ENCODE peak calls at places on chromosomes 12 and 14, in six cellular contexts. P, M, C, D, Y and F are unnamed samples.

GRCh38 chr14:61759878-61760277 is 2.3 kb upstream of the SNAPC1 start:
- DNase-seq in Y (no peak), M (no peak), D (no peak), C (no peak), P (no peak), F (no peak)

GRCh38 chr12:127416796-127417195 is 850.2 kb upstream of the TMEM132C start:
- DNase-seq in D (peak), C (no peak), Y (no peak), M (no peak), P (no peak), F (no peak)

GRCh38 chr12:1435456-1435855 is 158.9 kb downstream of the FBXL14 start:
- DNase-seq in P (no peak), C (no peak), Y (no peak), D (peak), M (no peak), F (no peak)

GRCh38 chr14:105600939-105601359 is 74.6 kb downstream of the TMEM121 start:
- DNase-seq in C (no peak), Y (no peak), M (no peak), D (no peak), P (no peak), F (no peak)

GRCh38 chr14:66974397-66975025 is 214.7 kb upstream of the GARIN2 start:
- DNase-seq in P (no peak), M (no peak), D (peak), Y (no peak), C (no peak), F (no peak)

GRCh38 chr12:12498210-12498609 is 64.5 kb downstream of the DUSP16 start:
- DNase-seq in D (no peak), C (peak), M (no peak), P (no peak), Y (no peak), F (no peak)

GRCh38 chr14:58299665-58300202 is 1.4 kb downstream of the ARID4A start:
- DNase-seq in M (no peak), P (peak), C (peak), Y (no peak), D (no peak), F (no peak)

GRCh38 chr14:68473050-68473449 is 319.8 kb downstream of the ZFP36L1 start:
- DNase-seq in Y (no peak), D (no peak), C (no peak), M (no peak), P (no peak), F (no peak)

GRCh38 chr12:65634626-65635331 is 189.5 kb upstream of the HMGA2 start:
- DNase-seq in P (no peak), D (peak), Y (no peak), C (no peak), M (no peak), F (no peak)

GRCh38 chr14:26444745-26445144 is 153.1 kb downstream of the NOVA1 start:
- DNase-seq in C (peak), M (peak), Y (no peak), P (peak), D (peak), F (no peak)

GRCh38 chr14:90405755-90406154 is 8.9 kb downstream of the CALM1 start:
- DNase-seq in C (peak), D (no peak), P (no peak), Y (no peak), M (no peak), F (no peak)

GRCh38 chr12:108561852-108562347 is 496 bp upstream of the ISCU start:
- DNase-seq in Y (no peak), M (no peak), C (no peak), P (no peak), D (no peak), F (no peak)

GRCh38 chr12:108562348-108563134 is at the start of gene ISCU:
- DNase-seq in M (peak), D (peak), Y (peak), C (peak), P (peak), F (peak)

GRCh38 chr12:108559748-108560147 is 1.2 kb downstream of the SART3 start:
- DNase-seq in Y (no peak), C (no peak), D (no peak), P (no peak), M (no peak), F (no peak)

GRCh38 chr12:108560321-108560721 is 652 bp downstream of the SART3 start:
- DNase-seq in M (no peak), P (peak), Y (no peak), C (peak), D (peak), F (no peak)

DNA sequence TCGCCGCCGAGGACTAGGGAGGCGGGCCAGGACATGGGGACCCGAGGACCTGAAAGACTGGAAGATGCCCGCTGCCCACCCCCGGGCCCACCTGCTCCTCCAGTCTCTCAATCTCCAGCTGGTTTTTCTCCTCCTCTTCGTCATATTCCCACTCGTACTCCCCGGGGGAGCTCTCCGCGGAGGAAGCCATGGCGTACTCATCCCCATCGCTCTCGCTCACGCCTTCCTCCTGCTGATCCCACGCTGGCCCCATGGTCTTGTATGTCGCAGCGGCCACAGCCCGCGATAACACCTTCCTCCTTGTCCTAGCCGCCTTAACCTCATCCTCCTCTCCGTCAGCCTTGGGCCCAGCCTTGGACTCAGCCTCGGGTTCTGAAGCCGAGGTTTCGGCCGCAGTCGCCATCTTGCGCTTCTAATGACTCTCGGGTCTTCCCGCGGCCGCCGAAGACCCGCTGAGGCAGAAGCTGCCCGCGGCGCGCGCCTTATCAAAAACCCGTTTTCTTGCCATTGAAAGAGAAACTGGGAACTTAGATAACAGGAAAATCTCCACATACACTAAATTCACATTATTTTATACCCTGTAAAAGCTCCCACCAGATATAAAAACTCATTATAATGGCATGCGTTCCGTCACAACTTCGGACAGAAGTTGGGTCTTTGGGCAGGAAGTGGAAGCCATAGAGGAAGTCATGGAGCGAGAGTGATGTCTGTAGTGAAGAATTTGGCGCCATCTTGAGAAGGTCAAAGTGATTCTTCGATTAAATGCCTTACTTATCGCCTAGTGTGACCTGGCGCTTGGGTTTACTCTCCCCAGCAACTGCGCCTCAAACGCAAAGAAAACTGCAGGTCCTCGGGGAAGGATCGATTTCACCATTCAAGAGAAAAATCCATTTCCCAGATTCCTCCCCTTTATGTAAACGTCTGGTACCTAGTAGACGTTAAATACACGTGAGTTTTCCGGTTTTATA is at the start of gene SART3:
- DNase-seq in Y (peak), M (peak), P (peak), D (peak), C (peak), F (peak)
- H3K23ac ChIP-seq in Y (no peak), M (peak), P (peak), D (peak), C (no peak), F (no peak)

DNA sequence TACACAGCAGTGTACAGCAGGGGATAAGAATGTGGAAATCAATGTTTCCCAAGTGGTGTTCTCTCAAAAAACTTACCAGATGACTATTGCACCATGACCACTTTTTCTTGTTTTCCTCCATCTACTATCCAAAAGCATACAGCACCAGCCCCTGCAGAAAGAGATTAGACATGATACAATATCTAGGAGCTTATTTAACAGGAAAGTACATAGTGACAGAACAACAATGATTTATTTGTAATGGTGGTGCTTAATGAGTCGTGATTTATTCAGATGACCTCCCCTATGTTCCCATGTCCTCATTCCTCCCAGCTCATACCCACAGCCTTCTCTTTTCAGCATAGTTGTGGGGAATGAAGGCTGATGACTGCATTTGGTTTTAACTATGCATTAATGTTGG is 413.6 kb downstream of the BTG1 start:
- DNase-seq in Y (no peak), D (peak), M (no peak), C (no peak), P (peak), F (no peak)
- H4K91ac ChIP-seq in Y (no peak), D (no peak), M (no peak), C (no peak), P (no peak), F (no peak)

GRCh38 chr14:65279958-65280357 is 132.6 kb upstream of the FUT8 start:
- DNase-seq in C (no peak), D (no peak), Y (no peak), M (no peak), P (no peak), F (no peak)
- H3K23ac ChIP-seq in C (no peak), D (no peak), Y (no peak), M (no peak), P (no peak), F (no peak)

GRCh38 chr12:120703311-120703942 is 6.8 kb upstream of the UNC119B start:
- DNase-seq in Y (no peak), P (no peak), M (no peak), D (no peak), C (no peak), F (no peak)
- H4K91ac ChIP-seq in Y (no peak), P (no peak), M (no peak), D (no peak), C (no peak), F (no peak)

DNA sequence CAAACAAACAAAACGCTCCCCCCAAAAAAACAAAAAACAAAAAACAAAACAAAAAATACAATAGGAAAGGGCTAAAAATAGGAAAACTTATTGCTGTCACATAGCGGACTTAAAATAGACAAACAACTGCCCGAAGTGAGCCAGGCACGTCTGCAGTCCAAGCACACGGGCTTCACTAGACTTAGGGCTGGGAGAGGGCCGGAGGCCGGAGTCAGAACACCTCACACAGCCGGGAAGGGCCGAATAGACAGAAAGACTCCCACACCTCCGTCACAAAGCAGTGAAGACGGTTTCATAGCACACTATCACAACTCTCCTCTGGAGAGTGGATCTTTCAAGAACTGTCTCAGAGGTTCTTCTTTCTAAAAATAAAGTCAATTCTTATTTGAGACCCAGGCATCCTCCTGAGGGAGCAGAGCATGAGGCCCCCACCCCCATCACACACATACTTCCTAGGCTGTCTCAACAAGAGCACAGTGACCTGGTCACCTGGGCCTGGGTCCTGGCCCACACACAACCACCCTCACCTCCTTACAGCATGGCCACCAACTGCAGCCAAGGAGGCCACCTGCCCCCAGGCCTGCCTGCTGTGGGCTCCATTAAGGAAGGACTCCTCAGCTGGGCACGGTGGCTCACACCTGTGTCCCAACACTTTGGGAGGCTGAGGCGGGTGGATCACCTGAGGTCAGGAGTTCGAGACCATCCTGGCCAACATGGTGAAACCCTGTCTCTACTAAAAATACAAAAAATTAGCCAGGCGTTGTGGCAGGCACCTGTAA is 6.7 kb downstream of the BAG5 start:
- DNase-seq in C (no peak), Y (no peak), D (no peak), M (no peak), P (no peak), F (no peak)
- H3K23ac ChIP-seq in C (no peak), Y (no peak), D (no peak), M (no peak), P (no peak), F (no peak)

GRCh38 chr12:6452908-6453630 is 1.2 kb downstream of the TAPBPL start:
- DNase-seq in Y (no peak), P (no peak), C (no peak), D (no peak), M (no peak), F (no peak)

GRCh38 chr12:6450869-6451347 is 934 bp upstream of the TAPBPL start:
- DNase-seq in P (no peak), D (no peak), Y (no peak), C (no peak), M (no peak), F (peak)

GRCh38 chr12:6451348-6452244 is at the start of gene TAPBPL:
- DNase-seq in C (peak), M (no peak), D (peak), Y (no peak), P (peak), F (peak)

GRCh38 chr12:6450091-6450868 is 1.6 kb upstream of the TAPBPL start:
- DNase-seq in P (no peak), D (no peak), M (no peak), Y (no peak), C (no peak), F (no peak)

GRCh38 chr12:6452245-6452731 is 446 bp downstream of the TAPBPL start:
- DNase-seq in M (no peak), C (no peak), Y (no peak), D (no peak), P (no peak), F (no peak)
- H4K91ac ChIP-seq in M (peak), C (peak), Y (peak), D (peak), P (peak), F (no peak)

GRCh38 chr12:106139422-106140141 is 828 bp upstream of the NUAK1 start:
- DNase-seq in P (peak), C (peak), M (peak), Y (peak), D (peak), F (peak)

GRCh38 chr12:106138646-106139421 is at the start of gene NUAK1:
- DNase-seq in C (peak), D (peak), M (peak), Y (no peak), P (peak), F (peak)

GRCh38 chr12:106141003-106141402 is 2.2 kb upstream of the NUAK1 start:
- DNase-seq in D (no peak), Y (no peak), M (no peak), P (no peak), C (no peak), F (no peak)

GRCh38 chr12:106141452-106141851 is 2.7 kb upstream of the NUAK1 start:
- DNase-seq in D (no peak), C (no peak), P (no peak), M (no peak), Y (no peak), F (no peak)

DNA sequence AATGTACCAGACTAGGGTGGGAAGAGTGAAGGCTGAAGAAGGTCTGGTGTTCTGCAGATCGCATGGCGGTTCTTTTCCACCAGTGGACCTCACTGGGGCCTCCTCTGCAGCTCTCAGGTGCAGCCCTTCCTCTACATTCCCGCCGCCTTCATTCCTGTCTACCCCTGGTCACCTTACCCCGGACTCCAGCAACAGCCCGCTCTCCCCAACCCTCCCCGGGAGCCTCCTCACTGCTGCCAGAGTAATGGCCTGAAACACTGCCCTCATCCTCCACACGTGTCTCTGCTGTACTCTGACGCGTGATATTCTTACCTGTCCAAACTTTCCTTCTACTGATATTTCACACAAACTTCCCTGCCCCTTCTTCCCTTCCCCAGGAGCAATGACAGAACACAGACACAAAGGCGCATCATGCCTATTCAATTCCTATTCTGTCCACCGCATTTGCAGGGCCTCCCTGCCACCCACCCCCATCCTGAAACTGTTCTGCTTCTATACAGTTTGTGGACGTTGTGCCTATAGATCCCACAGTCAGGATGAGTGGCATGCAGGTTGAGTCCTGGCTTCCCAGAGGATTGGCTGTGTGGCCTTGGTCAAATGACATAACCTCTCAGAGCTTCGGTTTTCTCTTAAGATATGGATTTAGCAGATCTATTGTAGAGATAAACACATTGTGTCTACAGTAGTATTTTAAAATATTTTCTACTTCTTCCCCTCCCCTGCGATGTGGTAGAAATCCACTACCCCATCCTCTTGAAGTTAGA is 1.7 kb upstream of the NUAK1 start:
- DNase-seq in C (no peak), M (no peak), Y (no peak), P (no peak), D (no peak), F (no peak)
- H3K23ac ChIP-seq in C (peak), M (no peak), Y (no peak), P (no peak), D (peak), F (no peak)